ENCODE peak calls at places on chromosomes 4 and X, in eight cellular contexts. Y is colonic mucosa; E is cardiac muscle cell; T is CD8-positive, alpha-beta memory T cell; R is Peyer's patch; U is HL-60; K is CD4-positive, alpha-beta memory T cell; C is upper lobe of right lung. F is an unnamed sample.
A peak's percentile ranks its signal among the peaks of the same experiment; 100 is the strongest.

GRCh38 chrX:23883737-23884354 is 23.9 kb downstream of the APOO start:
- DNase-seq in Y (peak; percentile 32), E (peak; percentile 63), T (no peak), R (no peak), U (no peak), K (no peak), C (no peak), F (no peak)

GRCh38 chrX:153831435-153832150 is 1.2 kb upstream of the PDZD4 start:
- DNase-seq in Y (no peak), E (no peak), T (no peak), R (no peak), U (no peak), K (no peak), C (no peak), F (no peak)

GRCh38 chr4:147409350-147409749 is 71.5 kb upstream of the EDNRA start:
- DNase-seq in Y (no peak), E (peak; percentile 57), T (no peak), R (no peak), U (no peak), K (no peak), C (no peak), F (no peak)

GRCh38 chr4:74527049-74527448 is 82.1 kb downstream of the AREG start:
- DNase-seq in Y (no peak), E (no peak), T (no peak), R (no peak), U (no peak), K (no peak), C (no peak), F (no peak)

GRCh38 chrX:152876931-152877840 is 20.7 kb upstream of the ZNF185 start:
- DNase-seq in Y (no peak), E (no peak), T (no peak), R (peak; percentile 19), U (no peak), K (no peak), C (no peak), F (no peak)

GRCh38 chr4:142534994-142535393 is 311.1 kb downstream of the INPP4B start:
- DNase-seq in Y (no peak), E (no peak), T (no peak), R (no peak), U (no peak), K (no peak), C (no peak), F (no peak)

GRCh38 chrX:154412468-154412867 is 1.1 kb downstream of the TAFAZZIN start:
- DNase-seq in Y (peak; percentile 41), E (no peak), T (peak; percentile 24), R (peak; percentile 69), U (peak; percentile 70), K (peak; percentile 44), C (no peak), F (no peak)

GRCh38 chr4:164997941-164998340 is 20.5 kb upstream of the TRIM61 start:
- DNase-seq in Y (no peak), E (no peak), T (no peak), R (no peak), U (no peak), K (no peak), C (no peak), F (no peak)

GRCh38 chr4:133592106-133592505 is 443.0 kb downstream of the PCDH10 start:
- DNase-seq in Y (no peak), E (no peak), T (no peak), R (no peak), U (no peak), K (no peak), C (no peak), F (no peak)

GRCh38 chr4:182246401-182247205 is 3.4 kb downstream of the TENM3 start:
- DNase-seq in Y (no peak), E (peak; percentile 39), T (no peak), R (no peak), U (no peak), K (no peak), C (no peak), F (no peak)

GRCh38 chr4:146522098-146522861 is 540 bp upstream of the SLC10A7 start:
- DNase-seq in Y (peak; percentile 95), E (peak; percentile 89), T (peak; percentile 75), R (peak; percentile 97), U (peak; percentile 58), K (peak; percentile 82), C (peak; percentile 95), F (peak; percentile 68)

GRCh38 chr4:993111-994029 is at the start of gene SLC26A1:
- DNase-seq in Y (peak; percentile 68), E (no peak), T (no peak), R (peak; percentile 72), U (no peak), K (no peak), C (no peak), F (no peak)

GRCh38 chr4:15742637-15743036 is 35.5 kb upstream of the CD38 start:
- DNase-seq in Y (no peak), E (no peak), T (no peak), R (no peak), U (no peak), K (no peak), C (no peak), F (no peak)

GRCh38 chr4:158094413-158095110 is 78.3 kb downstream of the GASK1B start:
- DNase-seq in Y (no peak), E (peak; percentile 45), T (no peak), R (no peak), U (no peak), K (no peak), C (no peak), F (no peak)

GRCh38 chr4:110197421-110198398 is 705 bp downstream of the ELOVL6 start:
- DNase-seq in Y (peak; percentile 69), E (peak; percentile 58), T (peak; percentile 41), R (peak; percentile 69), U (no peak), K (peak; percentile 40), C (peak; percentile 68), F (peak; percentile 8)

GRCh38 chr4:88002786-88003185 is 4.6 kb upstream of the PKD2 start:
- DNase-seq in Y (no peak), E (peak; percentile 29), T (no peak), R (no peak), U (no peak), K (no peak), C (no peak), F (no peak)

GRCh38 chrX:10634681-10635161 is 14.3 kb upstream of the MID1 start:
- DNase-seq in Y (no peak), E (peak; percentile 59), T (no peak), R (no peak), U (no peak), K (no peak), C (no peak), F (no peak)

GRCh38 chrX:38805294-38806053 is 4.2 kb downstream of the MID1IP1 start:
- DNase-seq in Y (peak; percentile 63), E (peak; percentile 87), T (peak; percentile 70), R (peak; percentile 79), U (no peak), K (peak; percentile 76), C (peak; percentile 88), F (peak; percentile 45)

GRCh38 chrX:65697915-65698796 is 30.7 kb downstream of the MSN start:
- DNase-seq in Y (peak; percentile 45), E (peak; percentile 40), T (peak; percentile 79), R (peak; percentile 92), U (no peak), K (peak; percentile 79), C (peak; percentile 82), F (peak; percentile 66)

GRCh38 chrX:78074088-78074487 is 30.0 kb upstream of the PGK1 start:
- DNase-seq in Y (no peak), E (no peak), T (no peak), R (no peak), U (no peak), K (peak; percentile 2), C (no peak), F (no peak)

GRCh38 chrX:54358424-54359211 is 772 bp upstream of the WNK3 start:
- DNase-seq in Y (peak; percentile 32), E (peak; percentile 82), T (peak; percentile 1), R (peak; percentile 50), U (no peak), K (peak; percentile 36), C (peak; percentile 75), F (no peak)

GRCh38 chr4:38857354-38858096 is 908 bp upstream of the TLR6 start:
- DNase-seq in Y (no peak), E (peak; percentile 84), T (no peak), R (peak; percentile 81), U (peak; percentile 80), K (no peak), C (no peak), F (no peak)

GRCh38 chrX:2521092-2521926 is 20.5 kb upstream of the DHRSX start:
- DNase-seq in Y (no peak), E (peak; percentile 15), T (no peak), R (peak; percentile 69), U (no peak), K (no peak), C (no peak), F (no peak)

GRCh38 chr4:13202731-13203519 is 281.2 kb downstream of the RAB28 start:
- DNase-seq in Y (no peak), E (no peak), T (no peak), R (no peak), U (no peak), K (no peak), C (no peak), F (no peak)
- H3K27me3 ChIP-seq in Y (no peaks in the 10 kb centered on the region), E (no peaks in the 10 kb centered on the region), T (no peaks in the 10 kb centered on the region), R (no peaks in the 10 kb centered on the region), U (no peaks in the 10 kb centered on the region), K (no peaks in the 10 kb centered on the region), C (no peaks in the 10 kb centered on the region), F (no peaks in the 10 kb centered on the region)

DNA sequence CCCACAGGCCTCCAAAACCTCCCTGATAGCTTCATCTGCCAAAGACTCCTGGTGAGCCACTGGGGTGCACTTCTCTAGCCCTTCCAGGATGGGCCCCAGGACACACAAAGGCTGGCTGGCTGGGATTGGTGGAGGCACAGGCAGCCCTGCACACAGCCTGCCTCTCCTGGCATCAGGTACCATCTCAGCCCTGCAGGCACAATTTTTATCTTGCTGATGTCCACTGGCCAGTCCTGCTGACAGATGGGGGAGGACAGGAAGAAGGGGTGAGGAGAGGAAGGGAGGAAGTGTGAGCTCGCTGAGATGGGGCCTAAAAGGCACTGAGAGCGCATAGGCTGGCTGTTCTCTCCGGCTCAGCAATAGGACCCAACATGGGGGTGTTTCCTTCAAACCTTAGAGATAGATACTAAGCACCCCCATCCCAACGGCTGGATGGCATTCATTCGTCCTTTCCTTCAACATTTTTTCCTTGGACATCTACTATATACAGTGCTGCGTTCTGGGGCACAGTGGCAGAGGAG is 92.7 kb downstream of the PJA1 start:
- DNase-seq in Y (no peak), E (no peak), T (no peak), R (peak; percentile 17), U (no peak), K (no peak), C (no peak), F (no peak)
- H3K27me3 ChIP-seq in Y (no peaks in the 10 kb centered on the region), E (no peaks in the 10 kb centered on the region), T (no peaks in the 10 kb centered on the region), R (no peaks in the 10 kb centered on the region), U (no peaks in the 10 kb centered on the region), K (no peaks in the 10 kb centered on the region), C (no peaks in the 10 kb centered on the region), F (no peaks in the 10 kb centered on the region)

DNA sequence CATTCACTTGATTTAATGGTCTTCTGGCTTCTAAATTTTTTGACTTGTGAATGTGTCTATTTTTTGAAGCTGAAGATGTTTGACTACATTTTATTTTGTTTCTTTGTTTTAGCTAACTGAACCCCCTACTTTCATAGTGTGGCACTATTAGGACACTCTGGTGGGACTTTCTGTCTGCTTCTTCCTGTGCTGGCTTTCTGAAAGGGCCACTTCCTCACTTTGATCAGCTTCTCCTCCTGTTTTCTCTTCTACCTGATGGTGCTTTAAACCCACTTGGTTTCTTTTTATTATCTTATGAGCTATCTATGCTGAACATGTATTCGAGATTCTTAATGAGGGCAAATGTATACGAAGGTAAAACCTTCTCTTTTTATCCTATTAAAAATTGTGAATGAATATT is 186.1 kb upstream of the CASK start:
- DNase-seq in Y (no peak), E (no peak), T (no peak), R (no peak), U (no peak), K (no peak), C (no peak), F (no peak)
- H3K27me3 ChIP-seq in Y (no peaks in the 10 kb centered on the region), E (no peaks in the 10 kb centered on the region), T (no peaks in the 10 kb centered on the region), R (no peaks in the 10 kb centered on the region), U (no peaks in the 10 kb centered on the region), K (no peaks in the 10 kb centered on the region), C (no peaks in the 10 kb centered on the region), F (no peaks in the 10 kb centered on the region)

GRCh38 chr4:40199999-40200880 is 3.4 kb downstream of the RHOH start:
- DNase-seq in Y (no peak), E (no peak), T (peak; percentile 68), R (peak; percentile 88), U (peak; percentile 47), K (peak; percentile 70), C (no peak), F (peak; percentile 49)
- H3K27me3 ChIP-seq in Y (no peaks in the 10 kb centered on the region), E (no peaks in the 10 kb centered on the region), T (no peaks in the 10 kb centered on the region), R (no peaks in the 10 kb centered on the region), U (no peaks in the 10 kb centered on the region), K (no peaks in the 10 kb centered on the region), C (no peaks in the 10 kb centered on the region), F (no peaks in the 10 kb centered on the region)